ENCODE peak calls at places on chromosomes 6 and 20, in nine cellular contexts. Z is AG20443; F is NAMALWA; T is GM12865; V is left colon; X is endothelial cell; I is stimulated activated CD4-positive, alpha-beta T cell treated with anti-CD3 and anti-CD28 coated beads, Interleukin-1b, Interleukin-23, amount 100 ng/mL, for 1 hour; Q is foreskin fibroblast; N is fibroblast of lung. J is an unnamed sample.

GRCh38 chr6:132404736-132405135 is 3.5 kb upstream of the MOXD1 start:
- DNase-seq in Z (no peak), F (no peak), T (no peak), V (no peak), X (no peak), I (no peak), Q (no peak), N (peak; percentile 45), J (no peak)

GRCh38 chr6:116500969-116501433 is 10.4 kb upstream of the CALHM5 start:
- DNase-seq in Z (no peak), F (no peak), T (no peak), V (peak; percentile 5), X (no peak), I (no peak), Q (peak; percentile 27), N (peak; percentile 17), J (no peak)

GRCh38 chr6:54980511-54981275 is 134.1 kb downstream of the FAM83B start:
- DNase-seq in Z (no peak), F (no peak), T (no peak), V (no peak), X (no peak), I (no peak), Q (peak; percentile 18), N (peak; percentile 83), J (no peak)

GRCh38 chr20:49594143-49594928 is 26.4 kb upstream of the PTGIS start:
- DNase-seq in Z (peak; percentile 85), F (no peak), T (peak; percentile 82), V (no peak), X (no peak), I (no peak), Q (peak; percentile 97), N (peak; percentile 77), J (no peak)

GRCh38 chr6:107536183-107536582 is 46.3 kb downstream of the SOBP start:
- DNase-seq in Z (no peak), F (peak; percentile 81), T (peak; percentile 44), V (no peak), X (no peak), I (no peak), Q (no peak), N (no peak), J (no peak)

GRCh38 chr6:42520786-42521607 is 42.8 kb upstream of the UBR2 start:
- DNase-seq in Z (peak; percentile 60), F (peak; percentile 11), T (peak; percentile 72), V (no peak), X (no peak), I (no peak), Q (peak; percentile 38), N (peak; percentile 91), J (no peak)

GRCh38 chr6:121897337-121897760 is 461.9 kb downstream of the GJA1 start:
- DNase-seq in Z (no peak), F (no peak), T (no peak), V (no peak), X (no peak), I (no peak), Q (peak; percentile 44), N (peak; percentile 84), J (no peak)

GRCh38 chr6:27494103-27494502 is 21.2 kb upstream of the ZNF184 start:
- DNase-seq in Z (no peak), F (no peak), T (no peak), V (no peak), X (no peak), I (no peak), Q (no peak), N (no peak), J (no peak)

GRCh38 chr6:128963561-128963960 is 80.6 kb downstream of the LAMA2 start:
- DNase-seq in Z (peak; percentile 6), F (no peak), T (no peak), V (no peak), X (no peak), I (no peak), Q (peak; percentile 22), N (peak; percentile 57), J (no peak)

GRCh38 chr6:100342830-100343229 is 121.9 kb downstream of the SIM1 start:
- DNase-seq in Z (peak; percentile 13), F (no peak), T (no peak), V (no peak), X (no peak), I (no peak), Q (peak; percentile 42), N (peak; percentile 93), J (no peak)

GRCh38 chr20:21656299-21657067 is 49.0 kb upstream of the PAX1 start:
- DNase-seq in Z (no peak), F (no peak), T (no peak), V (no peak), X (no peak), I (no peak), Q (no peak), N (no peak), J (no peak)

GRCh38 chr20:58993332-58994248 is 12.5 kb downstream of the NELFCD start:
- DNase-seq in Z (no peak), F (no peak), T (peak; percentile 58), V (peak; percentile 9), X (no peak), I (no peak), Q (no peak), N (no peak), J (no peak)

GRCh38 chr20:63735859-63736718 is at the start of gene LIME1:
- DNase-seq in Z (no peak), F (peak; percentile 88), T (peak; percentile 87), V (peak; percentile 84), X (no peak), I (no peak), Q (no peak), N (no peak), J (peak; percentile 94)

GRCh38 chr20:24705486-24705885 is 236.1 kb downstream of the SYNDIG1 start:
- DNase-seq in Z (no peak), F (no peak), T (no peak), V (no peak), X (no peak), I (no peak), Q (no peak), N (no peak), J (no peak)

GRCh38 chr6:77368660-77369313 is 94.5 kb downstream of the HTR1B start:
- DNase-seq in Z (no peak), F (no peak), T (no peak), V (peak; percentile 35), X (peak; percentile 35), I (no peak), Q (peak; percentile 57), N (no peak), J (peak; percentile 36)

GRCh38 chr6:84685983-84686584 is 78.3 kb downstream of the TBX18 start:
- DNase-seq in Z (no peak), F (peak; percentile 62), T (peak; percentile 51), V (no peak), X (no peak), I (no peak), Q (peak; percentile 36), N (no peak), J (no peak)

GRCh38 chr6:120279706-120280105 is 930.1 kb upstream of the MAN1A1 start:
- DNase-seq in Z (no peak), F (no peak), T (no peak), V (no peak), X (no peak), I (no peak), Q (no peak), N (no peak), J (no peak)

GRCh38 chr6:84521419-84522001 is 242.9 kb downstream of the TBX18 start:
- DNase-seq in Z (no peak), F (no peak), T (no peak), V (no peak), X (no peak), I (no peak), Q (no peak), N (peak; percentile 37), J (no peak)

GRCh38 chr6:21742238-21742660 is 148.7 kb downstream of the SOX4 start:
- DNase-seq in Z (no peak), F (no peak), T (no peak), V (no peak), X (no peak), I (no peak), Q (peak; percentile 76), N (peak; percentile 92), J (no peak)

GRCh38 chr20:48730977-48731376 is 96.8 kb downstream of the PREX1 start:
- DNase-seq in Z (no peak), F (no peak), T (no peak), V (no peak), X (no peak), I (no peak), Q (no peak), N (no peak), J (no peak)

GRCh38 chr6:105136433-105137350 is 43.1 kb downstream of the POPDC3 start:
- DNase-seq in Z (peak; percentile 95), F (no peak), T (peak; percentile 47), V (peak; percentile 44), X (peak; percentile 69), I (no peak), Q (peak; percentile 73), N (peak; percentile 64), J (peak; percentile 58)

GRCh38 chr6:128727500-128727899 is 155.4 kb upstream of the LAMA2 start:
- DNase-seq in Z (no peak), F (no peak), T (no peak), V (no peak), X (no peak), I (no peak), Q (no peak), N (no peak), J (no peak)

GRCh38 chr20:34433391-34433790 is 70.3 kb downstream of the ITCH start:
- DNase-seq in Z (no peak), F (no peak), T (no peak), V (no peak), X (no peak), I (no peak), Q (no peak), N (no peak), J (no peak)

GRCh38 chr6:163218361-163218894 is 196.1 kb upstream of the QKI start:
- DNase-seq in Z (no peak), F (no peak), T (no peak), V (no peak), X (no peak), I (no peak), Q (no peak), N (no peak), J (no peak)

GRCh38 chr20:50916257-50916656 is 15.0 kb downstream of the ADNP start:
- DNase-seq in Z (peak; percentile 14), F (no peak), T (no peak), V (no peak), X (no peak), I (no peak), Q (peak; percentile 84), N (peak; percentile 51), J (no peak)

GRCh38 chr20:13313201-13313600 is 92.1 kb downstream of the ISM1 start:
- DNase-seq in Z (no peak), F (no peak), T (no peak), V (no peak), X (no peak), I (no peak), Q (no peak), N (no peak), J (no peak)

GRCh38 chr6:35363293-35363750 is 21.0 kb downstream of the PPARD start:
- DNase-seq in Z (peak; percentile 72), F (no peak), T (no peak), V (no peak), X (no peak), I (no peak), Q (peak; percentile 82), N (peak; percentile 56), J (no peak)

GRCh38 chr6:15452182-15452941 is 206.5 kb downstream of the JARID2 start:
- DNase-seq in Z (no peak), F (no peak), T (peak; percentile 30), V (no peak), X (no peak), I (no peak), Q (no peak), N (no peak), J (no peak)

GRCh38 chr6:143694560-143694959 is 16.8 kb downstream of the PHACTR2 start:
- DNase-seq in Z (no peak), F (no peak), T (no peak), V (no peak), X (no peak), I (no peak), Q (peak; percentile 28), N (peak; percentile 42), J (no peak)

GRCh38 chr6:4941782-4942672 is 61.8 kb downstream of the RPP40 start:
- DNase-seq in Z (peak; percentile 87), F (no peak), T (peak; percentile 78), V (no peak), X (no peak), I (no peak), Q (peak; percentile 94), N (peak; percentile 97), J (no peak)

GRCh38 chr6:137846772-137847313 is 20.2 kb upstream of the TNFAIP3 start:
- DNase-seq in Z (no peak), F (no peak), T (peak; percentile 63), V (no peak), X (no peak), I (no peak), Q (no peak), N (no peak), J (peak; percentile 50)